ENCODE peak calls at places on chromosomes 11 and 22, in nine cellular contexts. One of them, this sample, is unnamed.

GRCh38 chr11:118437046-118437735 is 899 bp downstream of the KMT2A start:
- DNase-seq in AG10803: peak
- DNase-seq in stimulated activated naive CD8-positive, alpha-beta T cell treated with anti-CD3 and anti-CD28 coated beads, Interleukin-15, amount 100 ng/mL, for 72 hours: peak
- DNase-seq in astrocyte: peak
- DNase-seq in MM.1S: peak
- DNase-seq in stimulated activated CD8-positive, alpha-beta memory T cell treated with anti-CD3 and anti-CD28 coated beads, Interleukin-7, amount 100 ng/mL, for 1 hour: peak
- DNase-seq in T-helper 1 cell: peak
- DNase-seq in SW 1271: peak
- DNase-seq in fibroblast of mammary gland: peak
- DNase-seq in this sample: no peak

GRCh38 chr22:33329398-33329797 is 271.2 kb upstream of the SYN3 start:
- DNase-seq in MM.1S: no peak
- DNase-seq in fibroblast of mammary gland: no peak
- DNase-seq in AG10803: no peak
- DNase-seq in stimulated activated naive CD8-positive, alpha-beta T cell treated with anti-CD3 and anti-CD28 coated beads, Interleukin-15, amount 100 ng/mL, for 72 hours: no peak
- DNase-seq in T-helper 1 cell: no peak
- DNase-seq in SW 1271: no peak
- DNase-seq in astrocyte: no peak
- DNase-seq in stimulated activated CD8-positive, alpha-beta memory T cell treated with anti-CD3 and anti-CD28 coated beads, Interleukin-7, amount 100 ng/mL, for 1 hour: no peak
- DNase-seq in this sample: no peak

GRCh38 chr11:128603003-128603715 is 15.8 kb upstream of the ETS1 start:
- DNase-seq in stimulated activated naive CD8-positive, alpha-beta T cell treated with anti-CD3 and anti-CD28 coated beads, Interleukin-15, amount 100 ng/mL, for 72 hours: no peak
- DNase-seq in MM.1S: no peak
- DNase-seq in SW 1271: no peak
- DNase-seq in fibroblast of mammary gland: no peak
- DNase-seq in AG10803: no peak
- DNase-seq in T-helper 1 cell: no peak
- DNase-seq in stimulated activated CD8-positive, alpha-beta memory T cell treated with anti-CD3 and anti-CD28 coated beads, Interleukin-7, amount 100 ng/mL, for 1 hour: no peak
- DNase-seq in astrocyte: no peak
- DNase-seq in this sample: peak

GRCh38 chr22:24728790-24729637 is 45.5 kb downstream of the PIWIL3 start:
- DNase-seq in astrocyte: peak
- DNase-seq in AG10803: no peak
- DNase-seq in fibroblast of mammary gland: peak
- DNase-seq in stimulated activated CD8-positive, alpha-beta memory T cell treated with anti-CD3 and anti-CD28 coated beads, Interleukin-7, amount 100 ng/mL, for 1 hour: no peak
- DNase-seq in stimulated activated naive CD8-positive, alpha-beta T cell treated with anti-CD3 and anti-CD28 coated beads, Interleukin-15, amount 100 ng/mL, for 72 hours: no peak
- DNase-seq in MM.1S: no peak
- DNase-seq in T-helper 1 cell: no peak
- DNase-seq in SW 1271: no peak
- DNase-seq in this sample: no peak

GRCh38 chr22:40498454-40499186 is 128.2 kb downstream of the SGSM3 start:
- DNase-seq in MM.1S: no peak
- DNase-seq in AG10803: peak
- DNase-seq in fibroblast of mammary gland: peak
- DNase-seq in astrocyte: peak
- DNase-seq in T-helper 1 cell: no peak
- DNase-seq in stimulated activated naive CD8-positive, alpha-beta T cell treated with anti-CD3 and anti-CD28 coated beads, Interleukin-15, amount 100 ng/mL, for 72 hours: no peak
- DNase-seq in SW 1271: peak
- DNase-seq in stimulated activated CD8-positive, alpha-beta memory T cell treated with anti-CD3 and anti-CD28 coated beads, Interleukin-7, amount 100 ng/mL, for 1 hour: no peak
- DNase-seq in this sample: no peak

GRCh38 chr11:61957028-61957770 is 7.0 kb downstream of the BEST1 start:
- DNase-seq in T-helper 1 cell: no peak
- DNase-seq in MM.1S: no peak
- DNase-seq in stimulated activated naive CD8-positive, alpha-beta T cell treated with anti-CD3 and anti-CD28 coated beads, Interleukin-15, amount 100 ng/mL, for 72 hours: no peak
- DNase-seq in stimulated activated CD8-positive, alpha-beta memory T cell treated with anti-CD3 and anti-CD28 coated beads, Interleukin-7, amount 100 ng/mL, for 1 hour: no peak
- DNase-seq in SW 1271: no peak
- DNase-seq in fibroblast of mammary gland: no peak
- DNase-seq in astrocyte: no peak
- DNase-seq in AG10803: no peak
- DNase-seq in this sample: no peak

GRCh38 chr11:118098996-118099837 is 12.5 kb upstream of the SMIM35 start:
- DNase-seq in T-helper 1 cell: no peak
- DNase-seq in MM.1S: no peak
- DNase-seq in fibroblast of mammary gland: no peak
- DNase-seq in stimulated activated CD8-positive, alpha-beta memory T cell treated with anti-CD3 and anti-CD28 coated beads, Interleukin-7, amount 100 ng/mL, for 1 hour: no peak
- DNase-seq in AG10803: no peak
- DNase-seq in SW 1271: no peak
- DNase-seq in astrocyte: no peak
- DNase-seq in stimulated activated naive CD8-positive, alpha-beta T cell treated with anti-CD3 and anti-CD28 coated beads, Interleukin-15, amount 100 ng/mL, for 72 hours: no peak
- DNase-seq in this sample: no peak

GRCh38 chr11:46352063-46352841 is 5.0 kb downstream of the DGKZ start:
- DNase-seq in T-helper 1 cell: peak
- DNase-seq in fibroblast of mammary gland: peak
- DNase-seq in MM.1S: no peak
- DNase-seq in astrocyte: no peak
- DNase-seq in AG10803: no peak
- DNase-seq in stimulated activated naive CD8-positive, alpha-beta T cell treated with anti-CD3 and anti-CD28 coated beads, Interleukin-15, amount 100 ng/mL, for 72 hours: peak
- DNase-seq in SW 1271: peak
- DNase-seq in stimulated activated CD8-positive, alpha-beta memory T cell treated with anti-CD3 and anti-CD28 coated beads, Interleukin-7, amount 100 ng/mL, for 1 hour: peak
- DNase-seq in this sample: peak

GRCh38 chr22:20105456-20106204 is 10.3 kb upstream of the RANBP1 start:
- DNase-seq in SW 1271: no peak
- DNase-seq in fibroblast of mammary gland: no peak
- DNase-seq in astrocyte: no peak
- DNase-seq in MM.1S: no peak
- DNase-seq in AG10803: no peak
- DNase-seq in stimulated activated CD8-positive, alpha-beta memory T cell treated with anti-CD3 and anti-CD28 coated beads, Interleukin-7, amount 100 ng/mL, for 1 hour: no peak
- DNase-seq in stimulated activated naive CD8-positive, alpha-beta T cell treated with anti-CD3 and anti-CD28 coated beads, Interleukin-15, amount 100 ng/mL, for 72 hours: no peak
- DNase-seq in T-helper 1 cell: no peak
- DNase-seq in this sample: no peak

GRCh38 chr11:2954263-2954662 is 25.0 kb upstream of the PHLDA2 start:
- DNase-seq in stimulated activated CD8-positive, alpha-beta memory T cell treated with anti-CD3 and anti-CD28 coated beads, Interleukin-7, amount 100 ng/mL, for 1 hour: no peak
- DNase-seq in AG10803: no peak
- DNase-seq in fibroblast of mammary gland: no peak
- DNase-seq in T-helper 1 cell: no peak
- DNase-seq in astrocyte: no peak
- DNase-seq in MM.1S: no peak
- DNase-seq in stimulated activated naive CD8-positive, alpha-beta T cell treated with anti-CD3 and anti-CD28 coated beads, Interleukin-15, amount 100 ng/mL, for 72 hours: no peak
- DNase-seq in SW 1271: no peak
- DNase-seq in this sample: no peak

GRCh38 chr11:45041556-45041955 is 90.9 kb upstream of the TP53I11 start:
- DNase-seq in MM.1S: no peak
- DNase-seq in astrocyte: no peak
- DNase-seq in fibroblast of mammary gland: no peak
- DNase-seq in T-helper 1 cell: no peak
- DNase-seq in SW 1271: no peak
- DNase-seq in stimulated activated naive CD8-positive, alpha-beta T cell treated with anti-CD3 and anti-CD28 coated beads, Interleukin-15, amount 100 ng/mL, for 72 hours: no peak
- DNase-seq in stimulated activated CD8-positive, alpha-beta memory T cell treated with anti-CD3 and anti-CD28 coated beads, Interleukin-7, amount 100 ng/mL, for 1 hour: no peak
- DNase-seq in AG10803: no peak
- DNase-seq in this sample: no peak

GRCh38 chr11:46120361-46120710 is 918 bp downstream of the PHF21A start:
- DNase-seq in stimulated activated CD8-positive, alpha-beta memory T cell treated with anti-CD3 and anti-CD28 coated beads, Interleukin-7, amount 100 ng/mL, for 1 hour: no peak
- DNase-seq in SW 1271: peak
- DNase-seq in fibroblast of mammary gland: no peak
- DNase-seq in T-helper 1 cell: no peak
- DNase-seq in MM.1S: no peak
- DNase-seq in stimulated activated naive CD8-positive, alpha-beta T cell treated with anti-CD3 and anti-CD28 coated beads, Interleukin-15, amount 100 ng/mL, for 72 hours: peak
- DNase-seq in AG10803: no peak
- DNase-seq in astrocyte: no peak
- DNase-seq in this sample: no peak

GRCh38 chr11:47355283-47356128 is 3.0 kb upstream of the MYBPC3 start:
- DNase-seq in stimulated activated naive CD8-positive, alpha-beta T cell treated with anti-CD3 and anti-CD28 coated beads, Interleukin-15, amount 100 ng/mL, for 72 hours: peak
- DNase-seq in SW 1271: peak
- DNase-seq in astrocyte: peak
- DNase-seq in T-helper 1 cell: no peak
- DNase-seq in AG10803: peak
- DNase-seq in fibroblast of mammary gland: peak
- DNase-seq in MM.1S: no peak
- DNase-seq in stimulated activated CD8-positive, alpha-beta memory T cell treated with anti-CD3 and anti-CD28 coated beads, Interleukin-7, amount 100 ng/mL, for 1 hour: no peak
- DNase-seq in this sample: peak

GRCh38 chr11:61579398-61580291 is 1.2 kb downstream of the SYT7 start:
- DNase-seq in T-helper 1 cell: no peak
- DNase-seq in stimulated activated naive CD8-positive, alpha-beta T cell treated with anti-CD3 and anti-CD28 coated beads, Interleukin-15, amount 100 ng/mL, for 72 hours: no peak
- DNase-seq in astrocyte: no peak
- DNase-seq in fibroblast of mammary gland: no peak
- DNase-seq in MM.1S: no peak
- DNase-seq in AG10803: no peak
- DNase-seq in SW 1271: no peak
- DNase-seq in stimulated activated CD8-positive, alpha-beta memory T cell treated with anti-CD3 and anti-CD28 coated beads, Interleukin-7, amount 100 ng/mL, for 1 hour: no peak
- DNase-seq in this sample: no peak